ENCODE peak calls at places on chromosomes 6 and 20, in eight cellular contexts. C, E, V, O, B, L, J and Q are unnamed samples.

GRCh38 chr6:145017516-145017915 is 717.8 kb downstream of the EPM2A start:
- DNase-seq in C (no peak), L (no peak), O (no peak), V (no peak), E (no peak), B (no peak), J (no peak), Q (no peak)

GRCh38 chr6:30942338-30943060 is 1.7 kb downstream of the MUCL3 start:
- DNase-seq in V (peak), J (peak), B (no peak), E (peak), C (peak), L (peak), O (peak), Q (no peak)

GRCh38 chr6:18328549-18328922 is 58.6 kb upstream of the RNF144B start:
- DNase-seq in O (no peak), V (no peak), L (no peak), B (no peak), E (no peak), C (no peak), J (no peak), Q (no peak)

GRCh38 chr20:35004749-35005462 is 49.2 kb downstream of the MYH7B start:
- DNase-seq in C (peak), B (no peak), E (no peak), L (peak), V (no peak), J (no peak), O (peak), Q (no peak)

GRCh38 chr6:136551103-136551502 is 881 bp upstream of the MAP7 start:
- DNase-seq in B (no peak), L (no peak), C (no peak), V (no peak), O (no peak), E (no peak), J (no peak), Q (no peak)

GRCh38 chr6:88165877-88166492 is at the start of gene CNR1:
- DNase-seq in J (peak), L (peak), V (no peak), C (peak), E (peak), B (no peak), O (peak), Q (peak)

GRCh38 chr6:65448806-65449397 is 258.1 kb downstream of the EYS start:
- DNase-seq in J (no peak), E (no peak), V (no peak), L (no peak), B (no peak), O (no peak), C (no peak), Q (no peak)

GRCh38 chr6:118356054-118356453 is 192.0 kb upstream of the PLN start:
- DNase-seq in O (no peak), C (no peak), L (no peak), B (no peak), V (no peak), J (no peak), E (no peak), Q (no peak)

GRCh38 chr20:13243826-13244376 is 22.8 kb downstream of the ISM1 start:
- DNase-seq in B (no peak), E (peak), O (no peak), C (no peak), J (peak), V (no peak), L (no peak), Q (no peak)

GRCh38 chr6:134427721-134428120 is 109.8 kb upstream of the SGK1 start:
- DNase-seq in J (no peak), L (no peak), C (no peak), B (no peak), E (no peak), V (no peak), O (no peak), Q (no peak)

GRCh38 chr6:35686441-35686840 is 2.3 kb downstream of the FKBP5 start:
- DNase-seq in L (no peak), C (no peak), E (no peak), J (no peak), V (no peak), B (no peak), O (no peak), Q (no peak)

GRCh38 chr6:168905451-168906090 is 348.1 kb downstream of the THBS2 start:
- DNase-seq in V (no peak), E (no peak), B (no peak), C (no peak), L (no peak), O (no peak), J (no peak), Q (no peak)

GRCh38 chr6:112415366-112415765 is 68.2 kb downstream of the RFPL4B start:
- DNase-seq in L (no peak), J (no peak), O (no peak), V (no peak), B (no peak), C (no peak), E (no peak), Q (no peak)

GRCh38 chr20:59010995-59011873 is 4.2 kb upstream of the CTSZ start:
- DNase-seq in L (no peak), J (no peak), E (no peak), O (no peak), B (no peak), V (no peak), C (no peak), Q (no peak)

GRCh38 chr20:53699085-53699717 is 105.6 kb upstream of the ZNF217 start:
- DNase-seq in V (no peak), B (no peak), J (no peak), E (no peak), L (no peak), C (no peak), O (no peak), Q (no peak)

GRCh38 chr6:168294901-168295300 is 24.7 kb downstream of the DACT2 start:
- DNase-seq in E (no peak), V (no peak), O (no peak), B (no peak), J (no peak), C (no peak), L (no peak), Q (peak)

GRCh38 chr6:125454351-125454750 is 152.6 kb upstream of the HDDC2 start:
- DNase-seq in C (no peak), V (no peak), J (no peak), B (no peak), O (no peak), E (no peak), L (no peak), Q (no peak)

GRCh38 chr6:12288844-12289654 is 1.1 kb upstream of the EDN1 start:
- DNase-seq in C (no peak), L (peak), V (peak), B (peak), O (no peak), E (peak), J (peak), Q (no peak)

GRCh38 chr6:7159790-7160525 is 52.2 kb downstream of the RREB1 start:
- DNase-seq in J (no peak), L (no peak), O (no peak), E (no peak), V (no peak), B (no peak), C (no peak), Q (no peak)

GRCh38 chr6:42777126-42777822 is 4.6 kb upstream of the BICRAL start:
- DNase-seq in V (no peak), B (no peak), O (no peak), C (no peak), L (no peak), E (no peak), J (no peak), Q (no peak)

GRCh38 chr6:133548409-133548808 is 307.3 kb downstream of the EYA4 start:
- DNase-seq in E (peak), L (no peak), V (no peak), O (no peak), J (peak), C (no peak), B (no peak), Q (no peak)

GRCh38 chr20:50397058-50397457 is 113.1 kb upstream of the PTPN1 start:
- DNase-seq in V (no peak), L (no peak), B (no peak), O (no peak), E (no peak), C (no peak), J (no peak), Q (no peak)

GRCh38 chr20:63298731-63299312 is 5.8 kb downstream of the COL20A1 start:
- DNase-seq in B (no peak), C (peak), E (no peak), V (no peak), J (no peak), L (no peak), O (no peak), Q (no peak)

GRCh38 chr6:152635949-152636674 is 1.1 kb downstream of the SYNE1 start:
- DNase-seq in V (no peak), E (no peak), C (peak), O (no peak), J (peak), B (no peak), L (peak), Q (no peak)

GRCh38 chr6:133277895-133278545 is 36.9 kb downstream of the EYA4 start:
- DNase-seq in B (no peak), E (no peak), O (no peak), L (no peak), J (no peak), V (no peak), C (no peak), Q (no peak)

GRCh38 chr20:63080411-63080810 is 73.6 kb upstream of the BHLHE23 start:
- DNase-seq in J (no peak), O (peak), L (no peak), C (no peak), E (no peak), B (no peak), V (no peak), Q (no peak)

GRCh38 chr20:19858972-19859371 is 100.9 kb downstream of the RIN2 start:
- DNase-seq in E (no peak), C (no peak), J (no peak), V (no peak), L (no peak), B (no peak), O (peak), Q (no peak)

GRCh38 chr6:159149641-159150040 is 19.6 kb upstream of the FNDC1 start:
- DNase-seq in O (no peak), V (no peak), B (no peak), E (no peak), C (no peak), L (no peak), J (no peak), Q (no peak)

GRCh38 chr6:24419526-24419925 is 16.8 kb downstream of the MRS2 start:
- DNase-seq in O (no peak), C (no peak), E (no peak), L (no peak), J (no peak), V (no peak), B (no peak), Q (no peak)

GRCh38 chr6:170186909-170187668 is 103.8 kb downstream of the DLL1 start:
- DNase-seq in E (no peak), B (no peak), L (no peak), C (no peak), O (no peak), J (no peak), V (no peak), Q (no peak)

GRCh38 chr6:22682979-22683378 is 113.6 kb downstream of the HDGFL1 start:
- DNase-seq in O (no peak), E (no peak), V (no peak), L (no peak), J (no peak), C (no peak), B (no peak), Q (no peak)

GRCh38 chr6:114304304-114304887 is 38.4 kb downstream of the HS3ST5 start:
- DNase-seq in J (peak), O (no peak), C (no peak), V (no peak), L (no peak), B (no peak), E (peak), Q (no peak)

GRCh38 chr6:139531148-139531547 is 156.7 kb upstream of the CITED2 start:
- DNase-seq in L (no peak), B (no peak), C (no peak), O (no peak), V (no peak), E (no peak), J (no peak), Q (no peak)

GRCh38 chr6:7150381-7151064 is 42.8 kb downstream of the RREB1 start:
- DNase-seq in B (no peak), V (no peak), C (no peak), E (no peak), J (no peak), O (no peak), L (no peak), Q (no peak)

GRCh38 chr6:118488631-118489030 is 59.5 kb upstream of the PLN start:
- DNase-seq in E (no peak), O (no peak), J (no peak), B (no peak), L (no peak), C (no peak), V (no peak), Q (no peak)

GRCh38 chr6:3337521-3338350 is 79.0 kb downstream of the PSMG4 start:
- DNase-seq in C (no peak), L (no peak), O (no peak), V (no peak), E (peak), J (peak), B (no peak), Q (no peak)

GRCh38 chr6:128367437-128367836 is 153.0 kb downstream of the PTPRK start:
- DNase-seq in V (no peak), B (no peak), J (no peak), E (no peak), C (no peak), O (no peak), L (no peak), Q (no peak)
- H3K27ac ChIP-seq in V (no peak), B (no peak), J (no peak), E (no peak), C (no peak), O (no peak), L (no peak), Q (no peak)

GRCh38 chr6:5192135-5192794 is 68.5 kb downstream of the LYRM4 start:
- DNase-seq in E (no peak), J (no peak), V (no peak), B (no peak), C (no peak), L (no peak), O (no peak), Q (no peak)
- H3K27ac ChIP-seq in E (no peak), J (no peak), V (no peak), B (no peak), C (no peak), L (no peak), O (no peak), Q (no peak)

GRCh38 chr20:36936341-36936740 is 15.2 kb downstream of the SAMHD1 start:
- DNase-seq in V (no peak), L (no peak), E (no peak), J (no peak), B (no peak), C (no peak), O (no peak), Q (no peak)
- H3K27ac ChIP-seq in V (no peak), L (peak), E (no peak), J (no peak), B (peak), C (peak), O (peak), Q (no peak)

DNA sequence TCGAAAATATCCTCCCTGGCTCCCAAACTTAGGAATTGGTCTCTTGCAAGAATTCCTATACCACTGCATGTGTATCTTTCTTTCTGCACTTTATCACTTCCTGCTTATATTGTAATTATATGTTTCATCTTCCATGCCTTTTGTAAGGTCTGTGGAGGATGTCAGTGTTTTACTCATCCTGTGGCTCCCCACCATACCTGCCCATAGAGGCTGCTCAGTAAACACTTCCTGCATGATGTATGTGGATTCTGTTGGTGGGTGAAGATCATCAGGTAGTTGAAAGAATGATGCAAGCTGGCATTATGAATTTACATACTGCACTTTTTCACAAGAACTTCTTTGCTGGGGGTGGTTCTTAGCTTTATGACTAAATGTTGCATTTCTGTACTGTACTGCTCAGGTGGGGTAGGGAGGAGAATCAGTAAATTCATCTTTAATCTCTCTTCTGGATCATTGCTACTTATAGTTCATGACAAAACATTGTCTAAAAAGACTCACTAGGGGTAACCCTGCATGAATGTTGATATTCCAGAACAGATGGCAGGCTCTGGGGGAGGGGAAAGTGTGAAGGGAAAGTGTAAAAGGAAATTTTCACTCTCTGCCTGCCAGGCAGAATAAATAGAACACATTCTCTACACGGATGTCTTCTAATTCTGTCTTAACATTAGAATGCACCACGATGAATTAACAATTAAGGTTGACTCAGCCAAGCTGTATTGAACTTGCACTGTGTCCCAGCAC is 35.9 kb upstream of the KLHL31 start:
- DNase-seq in L (no peak), E (no peak), J (no peak), O (no peak), B (no peak), C (no peak), V (no peak), Q (no peak)
- H3K27ac ChIP-seq in L (no peak), E (no peak), J (no peak), O (peak), B (no peak), C (no peak), V (no peak), Q (peak)

GRCh38 chr6:142014515-142014914 is 118.2 kb upstream of the GJE1 start:
- DNase-seq in V (no peak), C (no peak), J (no peak), L (no peak), O (no peak), E (peak), B (no peak), Q (no peak)
- H3K27ac ChIP-seq in V (peak), C (no peak), J (no peak), L (no peak), O (no peak), E (peak), B (no peak), Q (no peak)

GRCh38 chr6:154166140-154166539 is 127.1 kb downstream of the OPRM1 start:
- DNase-seq in B (no peak), C (no peak), L (no peak), E (no peak), V (no peak), O (no peak), J (no peak), Q (no peak)

GRCh38 chr6:154167163-154167562 is 128.1 kb downstream of the OPRM1 start:
- DNase-seq in V (no peak), L (no peak), E (no peak), J (no peak), B (no peak), C (no peak), O (no peak), Q (no peak)

GRCh38 chr6:154165488-154165887 is 126.4 kb downstream of the OPRM1 start:
- DNase-seq in C (no peak), B (no peak), J (no peak), V (no peak), L (no peak), E (no peak), O (no peak), Q (no peak)

GRCh38 chr6:154161689-154162088 is 122.6 kb downstream of the OPRM1 start:
- DNase-seq in V (no peak), O (no peak), B (no peak), E (no peak), L (no peak), J (no peak), C (no peak), Q (no peak)

GRCh38 chr6:154164397-154164796 is 125.4 kb downstream of the OPRM1 start:
- DNase-seq in O (no peak), V (no peak), E (no peak), B (peak), C (peak), J (peak), L (peak), Q (no peak)
- H3K27ac ChIP-seq in O (no peak), V (no peak), E (no peak), B (peak), C (no peak), J (no peak), L (peak), Q (no peak)